ENCODE peak calls at places on chromosome 17, in ten cellular contexts. V is non-pigmented ciliary epithelial cell; G is stimulated activated CD8-positive, alpha-beta memory T cell treated with anti-CD3 and anti-CD28 coated beads, Interleukin-4, amount 100 ng/mL, for 1 hour; K is occipital lobe; A is NCI-H1092; Q is amygdala; Z is NK-92 treated with Interleukin-12 subunit alpha and Interleukin-12 subunit beta, amount 100 ng/mL, for 24 hours; B is type B pancreatic cell; J is PC-3; N is IMR-90. H is an unnamed sample.

GRCh38 chr17:36723459-36723858 is 122.1 kb downstream of the MRM1 start:
- DNase-seq in A (no peak), V (no peak), Q (no peak), K (no peak), B (no peak), Z (no peak), N (no peak), G (no peak), J (no peak), H (no peak)

GRCh38 chr17:27354491-27355081 is 60.7 kb downstream of the WSB1 start:
- DNase-seq in A (no peak), J (peak; percentile 29), K (no peak), G (no peak), Z (peak; percentile 21), V (no peak), Q (no peak), B (no peak), N (no peak), H (no peak)

GRCh38 chr17:4269915-4270314 is 6.1 kb upstream of the ANKFY1 start:
- DNase-seq in K (no peak), J (no peak), Q (no peak), B (no peak), N (no peak), A (no peak), G (no peak), Z (no peak), V (no peak), H (no peak)

GRCh38 chr17:49403514-49404289 is 11.0 kb downstream of the PHB1 start:
- DNase-seq in J (no peak), N (no peak), B (no peak), V (no peak), Q (no peak), Z (no peak), A (no peak), K (peak; percentile 18), G (no peak), H (no peak)

GRCh38 chr17:18318122-18318521 is 3.0 kb downstream of the SMCR8 start:
- DNase-seq in V (no peak), B (no peak), N (no peak), J (no peak), Q (no peak), G (no peak), A (no peak), Z (no peak), K (no peak), H (no peak)

GRCh38 chr17:41678411-41678906 is 10.2 kb upstream of the EIF1 start:
- DNase-seq in K (no peak), G (no peak), A (no peak), V (no peak), B (no peak), Q (no peak), J (peak; percentile 30), N (peak; percentile 9), Z (peak; percentile 52), H (no peak)

GRCh38 chr17:58399974-58400373 is 17.4 kb downstream of the RNF43 start:
- DNase-seq in K (no peak), G (no peak), V (no peak), N (no peak), Z (no peak), B (no peak), A (no peak), J (peak; percentile 80), Q (no peak), H (no peak)

GRCh38 chr17:78664476-78665384 is 87.5 kb upstream of the DNAH17 start:
- DNase-seq in Q (no peak), Z (no peak), K (no peak), V (no peak), J (peak; percentile 17), G (no peak), A (no peak), B (no peak), N (peak; percentile 23), H (peak; percentile 21)

GRCh38 chr17:21286066-21286770 is 1.7 kb downstream of the MAP2K3 start:
- DNase-seq in Z (no peak), K (peak; percentile 39), A (peak; percentile 22), N (peak; percentile 99), Q (peak; percentile 41), B (no peak), J (peak; percentile 99), G (no peak), V (peak; percentile 96), H (peak; percentile 58)

H was measured in COR-L47.